ENCODE peak calls at places on chromosomes 6 and 20, in ten cellular contexts. Z is lower leg skin, M is cardiac fibroblast, E is Panc1, F is progenitor cell of endocrine pancreas, Y is ascending aorta, U is RWPE1, N is omental fat pad, R is GM13977, I is Peyer's patch. T is an unnamed sample.

GRCh38 chr6:42428326-42429041 is 23.2 kb downstream of the TRERF1 start:
- DNase-seq in N (no peak), E (no peak), U (no peak), M (no peak), Z (no peak), I (no peak), F (no peak), R (peak), Y (no peak), T (no peak)

GRCh38 chr20:2103454-2104153 is 2.0 kb downstream of the STK35 start:
- DNase-seq in N (no peak), E (no peak), Y (no peak), M (no peak), F (no peak), I (no peak), R (no peak), U (no peak), Z (no peak), T (no peak)

GRCh38 chr6:168056892-168057527 is 22.0 kb downstream of the FRMD1 start:
- DNase-seq in Y (no peak), F (no peak), Z (no peak), M (no peak), U (no peak), R (no peak), N (no peak), E (no peak), I (no peak), T (no peak)

GRCh38 chr20:5513975-5514516 is 197.3 kb upstream of the PROKR2 start:
- DNase-seq in F (no peak), N (no peak), R (no peak), U (peak), Z (no peak), M (no peak), Y (no peak), E (peak), I (no peak), T (peak)

GRCh38 chr6:30150671-30151395 is 10.2 kb downstream of the TRIM10 start:
- DNase-seq in M (peak), U (no peak), F (no peak), N (no peak), I (no peak), Z (no peak), Y (no peak), E (no peak), R (no peak), T (no peak)

GRCh38 chr6:53048431-53049195 is 16.6 kb upstream of the FBXO9 start:
- DNase-seq in R (peak), N (no peak), Y (no peak), U (peak), Z (no peak), M (peak), E (no peak), F (no peak), I (no peak), T (peak)

GRCh38 chr20:19207541-19207940 is 4.9 kb upstream of the SLC24A3 start:
- DNase-seq in F (no peak), R (no peak), I (no peak), Y (no peak), U (no peak), M (no peak), N (no peak), E (no peak), Z (no peak), T (no peak)

GRCh38 chr6:21895591-21895990 is 302.0 kb downstream of the SOX4 start:
- DNase-seq in I (no peak), Y (no peak), F (no peak), E (no peak), U (no peak), M (no peak), R (no peak), Z (no peak), N (no peak), T (no peak)

GRCh38 chr6:109788687-109789086 is 97.6 kb downstream of the FIG4 start:
- DNase-seq in N (no peak), E (no peak), Y (no peak), I (no peak), M (peak), Z (no peak), U (no peak), R (no peak), F (no peak), T (no peak)

GRCh38 chr6:88349511-88349910 is 183.4 kb upstream of the CNR1 start:
- DNase-seq in N (no peak), I (no peak), Z (no peak), F (no peak), R (no peak), M (peak), E (no peak), U (peak), Y (no peak), T (peak)

GRCh38 chr6:166640342-166641043 is 13.4 kb upstream of the RPS6KA2 start:
- DNase-seq in M (peak), Z (no peak), F (no peak), U (no peak), N (no peak), I (no peak), E (no peak), Y (no peak), R (peak), T (no peak)

GRCh38 chr6:150761771-150762170 is 103.7 kb upstream of the MTHFD1L start:
- DNase-seq in I (no peak), E (no peak), Y (no peak), F (no peak), U (no peak), R (no peak), Z (no peak), N (no peak), M (no peak), T (no peak)

GRCh38 chr6:123022980-123023379 is 26.9 kb downstream of the CLVS2 start:
- DNase-seq in R (no peak), I (no peak), U (no peak), F (peak), N (no peak), M (peak), E (no peak), Z (no peak), Y (no peak), T (peak)

GRCh38 chr6:106517699-106518098 is 111.6 kb downstream of the RTN4IP1 start:
- DNase-seq in N (no peak), I (no peak), Y (no peak), E (no peak), R (no peak), F (no peak), U (no peak), Z (no peak), M (no peak), T (peak)

GRCh38 chr6:112802154-112802553 is 455.0 kb downstream of the RFPL4B start:
- DNase-seq in M (peak), Z (no peak), R (no peak), F (no peak), Y (no peak), I (no peak), N (no peak), E (no peak), U (peak), T (peak)

GRCh38 chr6:36735110-36735971 is 37.7 kb downstream of the RAB44 start:
- DNase-seq in N (peak), I (no peak), E (no peak), R (peak), Y (peak), U (no peak), M (peak), Z (peak), F (no peak), T (no peak)

GRCh38 chr6:153092082-153093013 is 38.7 kb downstream of the RGS17 start:
- DNase-seq in I (no peak), N (no peak), M (peak), R (peak), F (no peak), E (no peak), U (peak), Z (no peak), Y (no peak), T (peak)

GRCh38 chr6:50655848-50656453 is 57.4 kb upstream of the TFAP2D start:
- DNase-seq in Y (no peak), Z (no peak), F (no peak), M (peak), U (peak), R (peak), I (no peak), E (no peak), N (no peak), T (peak)

GRCh38 chr20:23820493-23820892 is 6.0 kb downstream of the CST2 start:
- DNase-seq in Z (no peak), Y (no peak), N (no peak), R (no peak), I (no peak), E (no peak), U (no peak), F (no peak), M (no peak), T (no peak)

GRCh38 chr6:53703047-53703446 is 37.5 kb upstream of the KLHL31 start:
- DNase-seq in Z (no peak), F (no peak), Y (no peak), U (no peak), R (no peak), N (no peak), I (no peak), E (no peak), M (no peak), T (no peak)

GRCh38 chr20:5039255-5039657 is 37.9 kb upstream of the SLC23A2 start:
- DNase-seq in Y (no peak), Z (no peak), F (no peak), I (peak), N (no peak), E (no peak), M (no peak), U (no peak), R (peak), T (no peak)

GRCh38 chr6:50658561-50658960 is 54.8 kb upstream of the TFAP2D start:
- DNase-seq in Y (no peak), M (no peak), U (no peak), R (no peak), Z (no peak), E (no peak), F (no peak), I (no peak), N (no peak), T (no peak)

GRCh38 chr6:116087437-116088027 is 13.1 kb upstream of the NT5DC1 start:
- DNase-seq in U (peak), R (no peak), M (peak), Z (no peak), Y (no peak), E (no peak), F (no peak), I (no peak), N (no peak), T (peak)

GRCh38 chr6:2449572-2449940 is 204.2 kb upstream of the GMDS start:
- DNase-seq in R (no peak), U (no peak), F (no peak), Y (no peak), I (no peak), N (no peak), Z (no peak), E (no peak), M (no peak), T (no peak)

GRCh38 chr20:53943522-53944291 is 126.7 kb downstream of the BCAS1 start:
- DNase-seq in E (no peak), Y (no peak), M (peak), N (no peak), U (peak), R (no peak), I (no peak), F (no peak), Z (no peak), T (peak)

GRCh38 chr6:169960891-169961611 is 209.6 kb downstream of the ERMARD start:
- DNase-seq in Y (peak), F (no peak), I (no peak), Z (no peak), N (no peak), R (no peak), M (no peak), E (no peak), U (no peak), T (no peak)

GRCh38 chr20:12638633-12639360 is 370.0 kb upstream of the SPTLC3 start:
- DNase-seq in Y (no peak), M (no peak), N (no peak), E (no peak), U (no peak), R (no peak), F (no peak), Z (no peak), I (no peak), T (no peak)

GRCh38 chr6:36129889-36130671 is at the start of gene MAPK13:
- DNase-seq in F (peak), N (no peak), Y (no peak), Z (no peak), E (no peak), R (peak), U (peak), I (no peak), M (peak), T (peak)

GRCh38 chr6:20875369-20875963 is 341.2 kb downstream of the CDKAL1 start:
- DNase-seq in R (no peak), E (peak), M (peak), N (no peak), U (peak), I (no peak), F (no peak), Z (no peak), Y (no peak), T (peak)

GRCh38 chr20:44079968-44080560 is 106.9 kb downstream of the JPH2 start:
- DNase-seq in E (no peak), U (no peak), I (no peak), Z (no peak), F (no peak), M (no peak), N (no peak), R (no peak), Y (no peak), T (no peak)

GRCh38 chr6:106794129-106794528 is 164.8 kb downstream of the QRSL1 start:
- DNase-seq in Z (no peak), Y (no peak), F (no peak), I (no peak), U (no peak), N (no peak), E (no peak), M (no peak), R (no peak), T (no peak)

GRCh38 chr6:165487950-165488349 is 175.1 kb downstream of the PDE10A start:
- DNase-seq in U (no peak), Y (no peak), E (no peak), M (peak), Z (no peak), N (no peak), F (no peak), I (no peak), R (no peak), T (no peak)

GRCh38 chr6:43977404-43978111 is 149.7 kb downstream of the MRPL14 start:
- DNase-seq in Z (no peak), E (no peak), Y (no peak), M (no peak), R (peak), N (peak), U (no peak), F (no peak), I (no peak), T (no peak)
- TF ChIP-seq CTCF in Z (no peak), E (no peak), Y (no peak), M (no peak), R (peak), N (no peak), U (no peak), F (no peak), I (no peak), T (no peak)

GRCh38 chr6:85261250-85261649 is 188.6 kb upstream of the NT5E start:
- DNase-seq in M (no peak), E (no peak), U (no peak), R (no peak), Z (peak), I (no peak), F (no peak), Y (no peak), N (no peak), T (no peak)
- TF ChIP-seq CTCF in M (no peak), E (no peak), U (no peak), R (no peak), Z (no peak), I (no peak), F (no peak), Y (no peak), N (no peak), T (no peak)

DNA sequence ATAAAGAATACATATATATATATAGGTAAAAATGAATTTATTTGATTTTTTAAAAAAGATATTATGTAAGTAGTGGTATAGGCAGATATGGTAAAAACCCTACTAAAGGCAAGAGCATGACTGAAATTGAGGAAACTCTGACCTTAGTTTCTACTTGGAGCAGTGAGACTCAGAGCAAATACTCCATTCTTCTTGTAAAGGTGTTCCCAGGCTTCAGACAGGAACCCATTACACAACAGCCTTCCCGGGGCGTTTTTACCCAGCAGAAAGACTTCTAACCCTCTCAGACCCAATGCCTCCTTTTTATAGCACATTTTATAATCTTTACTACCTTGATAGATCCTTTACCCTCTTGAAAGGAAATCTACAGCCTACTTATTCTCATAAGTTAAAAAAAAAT is 124.5 kb downstream of the MTFR2 start:
- DNase-seq in M (no peak), Z (no peak), I (no peak), Y (no peak), U (no peak), R (no peak), F (no peak), E (no peak), N (no peak), T (no peak)
- TF ChIP-seq CTCF in M (no peak), Z (no peak), I (no peak), Y (no peak), U (no peak), R (no peak), F (no peak), E (no peak), N (no peak), T (no peak)

DNA sequence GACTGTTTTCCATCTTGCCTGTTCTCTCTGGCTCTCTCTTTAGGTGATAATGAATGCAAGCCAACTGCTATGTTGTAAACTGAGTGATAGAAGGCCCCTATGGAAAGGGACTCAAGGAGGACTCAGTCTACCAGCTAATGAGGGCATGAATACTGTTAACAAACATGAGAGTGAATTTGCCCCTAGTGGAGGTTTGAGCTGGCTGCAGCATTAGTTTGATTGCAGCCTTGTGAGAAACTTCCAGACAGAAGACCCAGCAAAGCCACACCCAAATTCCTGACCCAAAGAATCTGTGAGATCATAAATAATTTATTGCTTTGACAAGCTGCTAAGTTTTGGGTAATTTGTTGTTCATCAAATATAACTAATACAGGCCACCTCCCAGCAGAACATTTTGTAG is 50.0 kb upstream of the PLCB1 start:
- DNase-seq in M (peak), N (no peak), F (no peak), E (no peak), I (no peak), Y (no peak), U (peak), Z (no peak), R (no peak), T (peak)
- TF ChIP-seq CTCF in M (peak), N (no peak), F (peak), E (peak), I (no peak), Y (no peak), U (peak), Z (no peak), R (no peak), T (peak)

DNA sequence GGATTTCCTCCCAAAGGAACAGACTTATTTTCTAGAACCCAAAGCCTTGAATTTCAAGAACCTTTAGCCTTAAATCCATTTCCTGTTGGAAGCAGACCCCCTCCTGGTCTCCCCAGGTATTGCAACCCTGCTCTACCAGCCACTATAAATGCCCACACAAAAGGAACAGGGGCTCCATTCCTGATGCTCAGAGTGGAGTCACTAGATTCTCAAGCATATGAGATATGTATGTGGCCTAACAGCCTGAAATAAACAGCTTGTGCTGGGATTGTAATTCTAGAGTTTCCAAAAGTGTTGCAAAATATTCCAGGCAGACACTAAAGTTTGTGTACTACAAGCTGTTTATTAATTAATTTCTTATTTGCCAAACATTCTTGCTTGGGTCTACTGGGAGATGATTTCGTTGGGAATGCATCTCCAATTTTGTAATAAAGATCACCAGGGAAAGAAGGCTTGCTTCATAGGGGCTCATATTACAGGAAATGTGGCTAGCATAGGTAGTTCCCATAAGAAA is 44.8 kb downstream of the RIPOR3 start:
- DNase-seq in M (peak), Z (no peak), R (no peak), N (no peak), I (no peak), Y (no peak), F (no peak), U (no peak), E (no peak), T (peak)
- TF ChIP-seq CTCF in M (peak), Z (no peak), R (no peak), N (no peak), I (no peak), Y (no peak), F (peak), U (no peak), E (no peak), T (peak)

DNA sequence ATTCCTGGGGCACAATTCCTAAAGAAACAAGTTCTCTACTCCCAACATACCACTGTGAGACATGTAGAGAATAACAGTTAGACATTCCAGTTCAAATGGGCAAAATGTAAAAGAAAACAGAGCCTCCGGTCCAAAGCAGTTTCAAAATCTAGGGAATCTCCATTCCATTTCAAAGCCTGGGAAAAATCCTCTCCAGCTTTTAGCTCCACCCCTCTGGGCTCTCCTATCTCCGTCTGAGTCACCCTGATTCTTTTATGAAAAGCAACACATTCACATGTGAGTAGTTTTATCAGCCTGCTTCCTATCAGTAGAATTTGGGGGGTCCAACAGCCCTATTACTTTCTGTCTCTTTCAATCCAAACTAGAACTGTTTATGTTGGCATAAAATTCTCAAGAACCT is 3.7 kb downstream of the CSNK2A1 start:
- DNase-seq in R (no peak), I (no peak), Y (no peak), F (no peak), N (no peak), M (peak), U (peak), Z (no peak), E (no peak), T (peak)
- TF ChIP-seq CTCF in R (no peak), I (no peak), Y (no peak), F (no peak), N (no peak), M (no peak), U (no peak), Z (no peak), E (no peak), T (no peak)

DNA sequence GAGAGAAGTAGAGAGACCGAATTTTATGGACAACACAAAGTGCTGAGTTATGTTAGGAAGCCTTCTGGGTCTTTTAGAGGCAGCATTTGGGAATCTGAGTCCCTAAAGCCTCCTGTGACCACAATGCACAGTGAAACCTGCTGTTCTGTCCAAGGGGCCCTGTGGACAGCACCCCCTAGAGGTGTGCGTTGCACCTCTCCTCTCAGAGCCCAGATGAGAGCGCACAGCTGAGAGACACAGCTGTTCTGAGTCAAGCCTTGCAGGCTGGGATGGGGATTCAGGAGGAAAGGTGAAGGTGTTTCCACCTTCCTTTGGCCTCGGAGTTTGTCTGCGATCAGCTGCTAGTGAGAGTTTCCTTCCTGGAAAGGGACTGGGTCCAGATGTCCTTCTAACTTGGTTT is 13.0 kb downstream of the PCK1 start:
- DNase-seq in R (no peak), Y (no peak), Z (no peak), U (no peak), E (no peak), I (no peak), F (no peak), N (no peak), M (no peak), T (no peak)
- TF ChIP-seq CTCF in R (peak), Y (no peak), Z (no peak), U (no peak), E (peak), I (no peak), F (peak), N (no peak), M (no peak), T (no peak)